ENCODE peak calls at places on chromosomes 7 and 10, in four cellular contexts. W is brain microvascular endothelial cell; E is dorsolateral prefrontal cortex; O is CD8-positive, alpha-beta T cell. L is an unnamed sample.

GRCh38 chr7:24419070-24419469 is 135.1 kb downstream of the NPY start:
- DNase-seq in W (peak; percentile 12), O (no peak), E (no peak), L (no peak)

GRCh38 chr10:23702977-23703414 is 264.1 kb downstream of the OTUD1 start:
- DNase-seq in O (no peak), E (no peak), W (peak; percentile 29), L (peak; percentile 29)

GRCh38 chr7:92797693-92798092 is 38.7 kb downstream of the CDK6 start:
- DNase-seq in E (no peak), W (no peak), O (no peak), L (no peak)

GRCh38 chr10:51685768-51686167 is 13.6 kb downstream of the CSTF2T start:
- DNase-seq in W (no peak), E (no peak), O (no peak), L (no peak)

GRCh38 chr10:77873558-77874380 is 52.8 kb downstream of the DLG5 start:
- DNase-seq in E (no peak), O (no peak), W (peak; percentile 23), L (peak; percentile 25)

GRCh38 chr7:130273081-130273699 is 6.5 kb downstream of the CPA2 start:
- DNase-seq in E (no peak), W (no peak), O (no peak), L (no peak)

GRCh38 chr10:62858364-62858763 is 42.2 kb upstream of the EGR2 start:
- DNase-seq in O (no peak), E (no peak), W (no peak), L (no peak)

GRCh38 chr10:102744374-102745051 is 765 bp downstream of the WBP1L start:
- DNase-seq in E (no peak), W (no peak), O (no peak), L (no peak)

GRCh38 chr7:44138698-44139097 is 2.4 kb downstream of the MYL7 start:
- DNase-seq in W (no peak), E (no peak), O (no peak), L (no peak)

GRCh38 chr7:4136501-4137110 is 545.5 kb upstream of the FOXK1 start:
- DNase-seq in E (peak; percentile 10), O (no peak), W (no peak), L (no peak)

GRCh38 chr7:29955799-29956476 is 33.7 kb downstream of the SCRN1 start:
- DNase-seq in W (no peak), O (no peak), E (no peak), L (no peak)

GRCh38 chr10:10869592-10869991 is 148.1 kb upstream of the CELF2 start:
- DNase-seq in O (no peak), E (no peak), W (peak; percentile 80), L (no peak)

GRCh38 chr10:129332476-129332875 is 134.6 kb upstream of the MGMT start:
- DNase-seq in O (no peak), E (no peak), W (no peak), L (no peak)

DNA sequence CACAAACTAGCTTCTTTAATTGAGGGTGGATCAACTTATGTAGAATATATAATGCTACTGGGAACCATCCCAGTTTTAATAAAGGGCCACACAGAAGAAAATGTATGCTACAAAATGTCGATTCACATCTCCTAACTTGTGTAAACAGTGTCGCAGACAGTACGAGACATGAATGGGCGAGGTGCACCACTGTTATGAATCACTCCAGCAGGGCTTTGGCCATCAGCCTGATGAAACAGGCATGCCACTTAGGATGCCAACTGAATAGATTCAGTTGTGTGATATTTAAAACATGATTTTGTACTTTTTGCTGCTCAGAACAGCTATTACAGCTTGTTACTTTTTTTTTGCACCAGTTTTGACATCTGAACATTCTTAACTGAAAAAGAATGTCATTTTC is 138.0 kb downstream of the VTI1A start:
- DNase-seq in O (no peak), E (no peak), W (peak; percentile 34), L (no peak)
- H3K4me3 ChIP-seq in O (no peak overlapping the region), E (no peak overlapping the region), W (no peak overlapping the region), L (no peak overlapping the region)

GRCh38 chr10:85105614-85106013 is 777.2 kb downstream of the CCSER2 start:
- DNase-seq in E (no peak), W (no peak), O (no peak), L (peak; percentile 6)
- TF ChIP-seq CTCF in E (no peak), W (peak; percentile 31), O (no peak), L (peak; percentile 37)

DNA sequence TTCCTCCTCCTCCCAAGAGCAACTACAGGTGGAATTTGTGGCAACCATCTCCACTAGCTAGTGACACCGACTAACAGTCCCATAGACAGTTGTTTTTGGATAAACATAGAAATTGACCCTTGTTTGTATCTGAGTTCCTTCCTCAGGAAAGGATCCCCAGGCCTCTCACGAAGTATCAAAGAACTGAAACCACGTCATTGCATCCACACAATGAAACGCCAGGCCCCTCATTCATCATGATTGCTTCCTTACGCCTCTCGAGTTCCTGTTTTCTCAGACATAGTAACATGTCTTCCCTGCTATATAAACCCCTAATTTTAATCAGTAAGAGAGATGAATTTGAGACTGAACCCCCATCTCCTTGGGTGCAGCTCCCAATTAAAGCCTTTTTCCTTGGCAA is 18.1 kb downstream of the SLC35G1 start:
- DNase-seq in E (no peak), O (no peak), W (no peak), L (no peak)
- H3K4me3 ChIP-seq in E (no peak overlapping the region), O (no peak overlapping the region), W (no peak overlapping the region), L (no peak overlapping the region)

DNA sequence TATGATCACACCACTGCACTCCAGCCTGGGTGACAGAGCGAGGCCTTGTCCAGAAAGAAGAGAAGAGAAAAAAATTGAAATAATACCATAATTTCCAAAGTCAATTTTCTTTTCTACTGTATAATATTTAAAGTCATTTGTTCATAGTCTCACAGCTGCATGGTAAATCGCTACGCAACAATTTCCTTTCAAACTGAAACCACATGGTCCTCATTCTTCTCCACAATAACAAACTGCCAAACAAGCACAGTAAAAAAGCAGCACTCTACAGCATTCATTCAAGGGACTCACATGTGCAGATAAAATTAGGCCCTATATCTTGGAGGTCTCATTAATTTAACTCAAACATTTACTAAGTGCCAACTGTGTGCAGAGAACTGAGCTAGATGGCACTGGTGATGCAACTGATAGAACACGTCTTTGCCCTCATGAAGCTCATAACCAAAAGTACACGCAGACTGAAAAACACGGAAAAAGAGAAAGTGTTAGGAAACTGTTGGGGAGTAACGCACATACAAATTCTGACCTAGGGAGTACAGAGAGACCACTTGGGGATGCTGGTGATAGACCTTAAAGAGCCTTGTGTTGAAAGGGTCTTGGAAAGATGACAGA is 68.4 kb upstream of the SRRM3 start:
- DNase-seq in W (no peak), O (no peak), E (no peak), L (no peak)
- TF ChIP-seq CTCF in W (no peak), O (no peak), E (no peak), L (no peak)

GRCh38 chr10:30185916-30186315 is 126.5 kb upstream of the JCAD start:
- DNase-seq in W (peak; percentile 75), O (no peak), E (no peak), L (peak; percentile 59)

GRCh38 chr10:30183076-30183402 is 123.7 kb upstream of the JCAD start:
- DNase-seq in W (no peak), O (no peak), E (no peak), L (no peak)

GRCh38 chr10:30184397-30185033 is 125.1 kb upstream of the JCAD start:
- DNase-seq in W (no peak), O (no peak), E (no peak), L (no peak)

GRCh38 chr10:30178565-30178964 is 119.2 kb upstream of the JCAD start:
- DNase-seq in E (no peak), W (peak; percentile 58), O (no peak), L (no peak)

DNA sequence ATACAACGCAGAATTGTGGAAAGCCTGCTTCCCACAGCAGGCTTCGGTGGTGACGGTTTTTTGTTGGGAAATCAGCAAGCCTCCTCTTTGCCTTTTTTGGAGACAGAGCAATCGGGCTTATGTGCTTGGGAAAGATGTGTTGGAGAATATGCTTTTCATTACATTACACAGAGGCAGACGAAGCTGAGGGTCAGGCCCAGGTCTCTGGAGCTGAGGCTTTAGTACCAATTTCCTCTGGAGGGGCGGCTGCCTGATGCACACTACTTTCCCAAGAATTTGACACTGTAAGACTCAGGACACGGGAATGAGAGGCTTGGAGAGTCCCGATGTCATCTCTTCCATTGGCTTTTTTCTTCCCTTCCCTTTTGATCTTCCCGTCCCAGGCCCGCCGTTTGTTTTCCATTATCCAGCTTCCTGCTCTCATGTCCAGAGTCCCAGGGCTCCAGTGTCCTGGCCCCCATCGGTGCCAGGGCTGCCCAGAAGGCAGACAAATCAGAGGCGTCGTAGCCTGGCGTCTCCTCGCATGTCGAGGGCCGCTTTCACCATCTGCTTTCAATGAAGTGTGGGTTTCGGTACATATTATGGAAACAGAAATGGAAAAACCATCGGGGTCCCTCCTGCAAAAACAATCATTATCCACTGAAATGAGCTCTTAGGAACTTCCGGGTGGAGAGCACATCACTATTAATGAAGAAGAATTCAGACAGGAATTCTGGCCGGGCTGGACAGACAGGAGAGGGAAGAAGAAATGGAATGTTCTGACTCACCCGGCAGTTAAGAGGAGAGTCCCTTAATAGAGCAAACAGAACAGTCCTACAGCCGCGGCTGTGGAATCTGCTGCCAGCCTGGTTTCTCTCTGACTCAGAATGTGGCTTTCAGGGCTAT is 123.0 kb upstream of the JCAD start:
- DNase-seq in O (no peak), E (no peak), W (peak; percentile 88), L (peak; percentile 38)
- H3K4me3 ChIP-seq in O (no peak overlapping the region), E (no peak overlapping the region), W (no peak overlapping the region), L (no peak overlapping the region)

DNA sequence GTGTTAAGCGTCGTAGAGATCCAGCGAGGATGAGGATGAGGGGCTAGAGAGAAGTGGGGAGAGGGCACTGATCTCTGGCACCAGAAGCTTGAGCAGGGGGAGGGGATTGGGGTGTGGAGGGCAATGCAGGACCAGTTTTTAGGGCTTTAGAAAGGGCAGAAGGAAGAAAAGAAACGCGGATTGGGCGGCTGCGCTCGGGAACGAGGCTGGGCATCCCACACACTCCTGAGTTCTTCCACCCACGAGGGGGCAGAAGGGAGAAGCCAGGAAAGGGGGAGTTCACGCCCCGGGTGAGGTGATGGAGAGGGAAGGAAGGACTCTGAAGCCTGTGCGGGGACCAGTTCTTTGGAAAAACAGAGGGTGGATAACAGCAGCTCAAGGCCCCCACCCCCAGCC is 6.1 kb upstream of the VGF start:
- DNase-seq in E (no peak), W (no peak), O (no peak), L (no peak)
- TF ChIP-seq CTCF in E (no peak), W (peak; percentile 43), O (no peak), L (peak; percentile 46)